ENCODE peak calls at places on chromosomes 11 and 22, in four cellular contexts. V is progenitor cell of endocrine pancreas, J is BE2C, Y is foreskin fibroblast. N is an unnamed sample.

GRCh38 chr22:39144101-39144815 is 8.2 kb downstream of the CBX7 start:
- DNase-seq in Y (peak; percentile 44), V (no peak), J (no peak), N (no peak)

GRCh38 chr22:33747029-33747428 is 173.2 kb downstream of the LARGE1 start:
- DNase-seq in Y (no peak), V (no peak), J (no peak), N (no peak)

GRCh38 chr22:32852346-32853251 is 51.1 kb downstream of the TIMP3 start:
- DNase-seq in Y (peak; percentile 39), V (no peak), J (peak; percentile 73), N (no peak)

GRCh38 chr11:47924184-47924671 is 56.1 kb upstream of the PTPRJ start:
- DNase-seq in Y (peak; percentile 73), V (peak; percentile 17), J (no peak), N (no peak)

GRCh38 chr11:76453248-76453647 is 8.4 kb downstream of the EMSY start:
- DNase-seq in V (no peak), Y (no peak), J (no peak), N (no peak)

GRCh38 chr11:85301895-85302678 is 325.1 kb downstream of the DLG2 start:
- DNase-seq in V (no peak), Y (no peak), J (no peak), N (no peak)

GRCh38 chr11:47524200-47524874 is 28.6 kb downstream of the CELF1 start:
- DNase-seq in J (peak; percentile 10), V (no peak), Y (peak; percentile 28), N (no peak)

GRCh38 chr11:115408036-115408911 is 95.9 kb downstream of the CADM1 start:
- DNase-seq in V (no peak), Y (no peak), J (no peak), N (no peak)

GRCh38 chr11:2392241-2392959 is 8.2 kb upstream of the TSSC4 start:
- DNase-seq in Y (no peak), J (no peak), V (no peak), N (no peak)

GRCh38 chr11:27211370-27212127 is 151.5 kb downstream of the CCDC34 start:
- DNase-seq in J (no peak), V (no peak), Y (no peak), N (no peak)
- TF ChIP-seq CTCF in J (peak; percentile 50), V (peak; percentile 53), Y (peak; percentile 46), N (peak; percentile 18)

GRCh38 chr11:63942803-63943202 is 4.0 kb downstream of the NAA40 start:
- DNase-seq in J (no peak), V (no peak), Y (no peak), N (no peak)

GRCh38 chr11:63940786-63941185 is 2.0 kb downstream of the NAA40 start:
- DNase-seq in Y (no peak), J (no peak), V (no peak), N (no peak)

GRCh38 chr11:63941901-63942300 is 3.1 kb downstream of the NAA40 start:
- DNase-seq in Y (no peak), V (no peak), J (no peak), N (no peak)

GRCh38 chr11:63944987-63945386 is 6.2 kb downstream of the NAA40 start:
- DNase-seq in V (no peak), J (peak; percentile 58), Y (peak; percentile 71), N (no peak)

DNA sequence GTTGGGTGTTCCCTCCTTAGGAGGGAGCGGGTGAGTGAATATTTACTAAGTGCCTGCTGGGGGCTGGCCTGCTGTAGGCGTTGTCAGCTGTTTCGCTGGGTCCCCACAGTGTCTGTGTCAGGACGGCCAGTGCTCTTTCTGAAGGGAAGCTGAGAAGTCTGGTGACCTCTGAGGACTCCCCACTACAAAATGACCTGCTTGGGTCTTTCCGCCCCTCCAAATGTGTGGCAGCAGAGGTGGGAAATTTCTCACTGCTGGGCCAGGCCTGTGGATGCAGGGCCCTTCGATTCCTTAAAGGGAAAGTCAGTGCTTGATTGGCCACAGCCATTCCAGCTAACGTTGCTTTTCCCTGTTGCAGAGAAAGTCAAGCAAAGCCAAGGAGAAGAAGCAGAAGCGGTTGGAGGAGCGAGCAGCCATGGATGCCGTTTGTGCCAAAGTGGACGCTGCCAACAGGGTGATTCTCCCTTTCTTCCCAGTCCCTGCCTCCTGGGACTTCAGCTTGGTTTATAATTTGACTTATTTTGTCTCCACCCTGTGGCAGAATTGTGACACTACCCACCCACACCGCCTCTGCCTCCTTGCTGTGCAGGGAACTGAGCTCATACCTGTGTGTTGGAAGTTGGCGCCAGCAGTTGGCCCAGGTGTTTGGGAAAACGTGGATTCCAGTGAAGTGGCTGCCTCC is 6.8 kb downstream of the NAA40 start:
- DNase-seq in Y (peak; percentile 87), J (peak; percentile 66), V (peak; percentile 36), N (peak; percentile 39)
- TF ChIP-seq CTCF in Y (peak; percentile 60), J (peak; percentile 57), V (peak; percentile 68), N (peak; percentile 64)

DNA sequence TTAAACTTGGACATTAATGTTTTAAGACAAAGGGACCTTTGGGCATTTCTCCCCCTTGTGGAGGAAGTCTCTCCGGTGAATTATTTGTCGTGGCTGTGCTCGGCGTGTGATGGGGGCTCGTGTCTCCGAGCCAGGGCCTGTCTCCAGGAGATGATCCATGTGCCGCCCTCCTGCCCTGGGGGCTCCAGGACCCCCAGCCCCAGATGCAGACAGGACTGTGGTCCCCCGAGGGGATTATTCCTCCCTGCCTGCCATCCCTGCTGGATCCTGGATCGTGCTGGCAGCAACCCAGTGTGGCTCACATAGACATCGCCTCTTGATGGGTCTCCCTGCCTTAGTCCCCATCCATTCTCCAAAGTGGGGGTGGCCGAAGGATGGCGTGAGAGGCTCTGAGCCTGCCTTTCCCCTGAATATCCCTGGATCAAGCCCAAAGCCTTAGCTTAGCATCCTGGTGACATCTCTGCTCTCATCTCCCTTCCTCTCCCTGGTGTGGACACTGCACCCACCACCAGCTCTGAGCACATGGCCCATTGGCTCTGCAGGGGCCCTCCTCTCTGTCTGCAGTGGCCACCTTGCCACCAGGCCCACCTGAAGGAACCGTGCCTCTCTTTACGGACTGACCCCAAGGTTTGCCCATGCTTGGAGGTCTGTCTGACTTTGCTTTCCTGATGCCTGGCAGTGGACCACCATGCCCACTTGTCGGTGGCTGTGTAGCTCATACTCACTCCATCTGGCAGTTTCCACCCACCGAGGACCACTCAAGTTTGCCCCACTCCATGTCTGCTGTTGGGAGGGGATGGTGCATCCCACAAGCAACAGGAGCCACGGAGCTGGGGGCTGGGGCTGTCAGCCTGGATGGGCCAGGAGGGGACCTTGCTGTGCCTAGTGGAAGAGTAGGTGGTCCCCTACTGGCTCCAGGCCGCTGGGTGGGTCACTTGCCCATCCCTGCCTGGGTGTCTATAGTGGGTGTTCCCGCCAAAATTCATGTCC is 56.7 kb downstream of the SMIM38 start:
- DNase-seq in Y (peak; percentile 34), J (peak; percentile 49), V (no peak), N (no peak)
- TF ChIP-seq CTCF in Y (peak; percentile 28), J (peak; percentile 58), V (peak; percentile 38), N (peak; percentile 28)

DNA sequence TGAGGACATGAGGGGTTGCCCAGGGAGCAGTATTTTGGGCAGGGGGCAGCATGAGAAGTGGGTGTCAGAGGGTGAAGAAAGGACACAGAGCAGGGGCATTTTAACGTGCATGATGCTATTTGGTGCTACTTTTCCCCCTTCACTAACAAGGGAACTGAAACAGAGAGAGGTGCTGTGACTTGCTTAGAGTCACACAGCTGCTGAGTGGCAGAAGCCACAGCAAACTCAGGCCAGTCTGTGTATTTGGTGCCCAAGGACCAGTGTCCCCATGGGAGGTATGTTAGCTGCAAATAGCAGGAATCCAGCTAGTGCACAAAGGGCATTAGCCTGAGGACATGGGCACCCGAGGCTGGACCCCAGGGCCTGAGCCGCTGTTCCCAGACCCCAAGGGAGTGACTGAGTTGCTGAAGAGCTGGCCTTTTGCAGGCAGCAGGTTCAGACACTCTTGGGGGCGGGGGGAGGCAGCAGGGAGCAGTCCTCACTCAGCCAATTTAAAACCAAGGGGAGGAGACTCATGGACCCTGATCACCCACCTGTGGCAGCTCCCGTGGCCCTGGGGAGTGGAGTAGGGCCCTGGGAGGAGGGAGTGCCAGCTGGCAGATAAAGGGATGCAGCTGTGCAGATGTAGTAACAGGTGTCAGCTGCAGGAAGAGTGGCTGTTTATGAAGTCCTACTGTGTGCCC is 14.6 kb downstream of the PARVG start:
- DNase-seq in J (no peak), Y (no peak), V (no peak), N (no peak)
- TF ChIP-seq CTCF in J (no peak), Y (no peak), V (no peak), N (no peak)

GRCh38 chr11:68783216-68783821 is 32.0 kb upstream of the TESMIN start:
- DNase-seq in J (no peak), V (no peak), Y (no peak), N (no peak)

GRCh38 chr11:68778205-68778604 is 26.9 kb upstream of the TESMIN start:
- DNase-seq in V (no peak), J (no peak), Y (no peak), N (no peak)

GRCh38 chr11:68782711-68783110 is 31.4 kb upstream of the TESMIN start:
- DNase-seq in Y (no peak), J (no peak), V (no peak), N (no peak)

GRCh38 chr11:68784653-68785052 is 33.3 kb upstream of the TESMIN start:
- DNase-seq in J (no peak), V (no peak), Y (no peak), N (no peak)

GRCh38 chr11:68780829-68781228 is 29.5 kb upstream of the TESMIN start:
- DNase-seq in Y (peak; percentile 11), V (no peak), J (peak; percentile 74), N (no peak)
- TF ChIP-seq CTCF in Y (no peak), V (no peak), J (no peak), N (no peak)

GRCh38 chr11:706957-707816 is 1.2 kb downstream of the EPS8L2 start:
- DNase-seq in V (no peak), Y (peak; percentile 73), J (no peak), N (no peak)
- TF ChIP-seq CTCF in V (peak; percentile 49), Y (no peak), J (no peak), N (no peak)

GRCh38 chr11:113596658-113597057 is 109.5 kb downstream of the TMPRSS5 start:
- DNase-seq in Y (no peak), V (no peak), J (no peak), N (no peak)
- TF ChIP-seq CTCF in Y (no peak), V (no peak), J (no peak), N (no peak)

GRCh38 chr11:43503417-43503816 is 144.7 kb downstream of the TTC17 start:
- DNase-seq in Y (peak; percentile 27), J (no peak), V (no peak), N (no peak)
- TF ChIP-seq CTCF in Y (peak; percentile 27), J (no peak), V (no peak), N (no peak)